ENCODE peak calls at places on chromosome 13, in four cellular contexts. U is neural crest cell, R is hepatic stellate cell, E is Right ventricle myocardium superior. M is an unnamed sample.

GRCh38 chr13:75372517-75372916 is 109.5 kb downstream of the TBC1D4 start:
- DNase-seq in E (no peak), R (peak), U (peak), M (peak)

GRCh38 chr13:26999499-26999898 is 172.1 kb downstream of the USP12 start:
- DNase-seq in E (no peak), R (no peak), U (no peak), M (no peak)

GRCh38 chr13:99340638-99341037 is 33.4 kb upstream of the GPR183 start:
- DNase-seq in E (no peak), U (no peak), R (no peak), M (no peak)

GRCh38 chr13:84433024-84433423 is 550.8 kb upstream of the SLITRK1 start:
- DNase-seq in E (no peak), R (peak), U (no peak), M (no peak)

GRCh38 chr13:112066624-112067004 is 335 bp upstream of the SOX1 start:
- DNase-seq in U (peak), R (no peak), E (no peak), M (peak)

GRCh38 chr13:112624040-112624439 is 36.1 kb upstream of the TUBGCP3 start:
- DNase-seq in U (no peak), R (no peak), E (no peak), M (no peak)

GRCh38 chr13:51235756-51236564 is 13.8 kb downstream of the FAM124A start:
- DNase-seq in E (no peak), R (no peak), U (no peak), M (no peak)

GRCh38 chr13:114112231-114112825 is 20.1 kb downstream of the RASA3 start:
- DNase-seq in R (no peak), U (no peak), E (no peak), M (no peak)

GRCh38 chr13:63305641-63306133 is 1890.0 kb upstream of the PCDH20 start:
- DNase-seq in U (no peak), R (no peak), E (no peak), M (no peak)

GRCh38 chr13:111060237-111060919 is 54.7 kb upstream of the ARHGEF7 start:
- DNase-seq in U (no peak), R (no peak), E (no peak), M (no peak)

GRCh38 chr13:49585220-49586157 is at the start of gene RCBTB1:
- DNase-seq in E (peak), R (peak), U (peak), M (peak)

GRCh38 chr13:79560954-79561353 is 80.0 kb downstream of the NDFIP2 start:
- DNase-seq in R (no peak), U (no peak), E (no peak), M (no peak)

GRCh38 chr13:32639502-32640105 is 53.4 kb downstream of the PDS5B start:
- DNase-seq in R (peak), U (peak), E (peak), M (no peak)

GRCh38 chr13:98032168-98032567 is 78.7 kb downstream of the IPO5 start:
- DNase-seq in R (no peak), U (no peak), E (no peak), M (no peak)

GRCh38 chr13:23801141-23801540 is 88.1 kb downstream of the MIPEP start:
- DNase-seq in E (no peak), U (no peak), R (no peak), M (no peak)

GRCh38 chr13:51303882-51304281 is 35.6 kb upstream of the SERPINE3 start:
- DNase-seq in R (no peak), E (no peak), U (no peak), M (no peak)

GRCh38 chr13:31846984-31847752 is 107.8 kb downstream of the RXFP2 start:
- DNase-seq in R (peak), E (no peak), U (no peak), M (no peak)

GRCh38 chr13:109773786-109774185 is 12.6 kb downstream of the IRS2 start:
- DNase-seq in R (no peak), E (no peak), U (no peak), M (no peak)

GRCh38 chr13:73715114-73715909 is 418.9 kb downstream of the KLF12 start:
- DNase-seq in U (no peak), R (no peak), E (no peak), M (no peak)

GRCh38 chr13:113857531-113858195 is 6.2 kb downstream of the GAS6 start:
- DNase-seq in U (no peak), E (no peak), R (no peak), M (no peak)

GRCh38 chr13:109862627-109863026 is 76.2 kb upstream of the IRS2 start:
- DNase-seq in U (no peak), E (no peak), R (peak), M (no peak)

GRCh38 chr13:70668293-70668692 is 560.0 kb upstream of the KLHL1 start:
- DNase-seq in U (no peak), E (no peak), R (no peak), M (no peak)

GRCh38 chr13:34466301-34466700 is 475.8 kb upstream of the NBEA start:
- DNase-seq in E (no peak), R (no peak), U (no peak), M (no peak)

GRCh38 chr13:69856331-69856730 is 251.3 kb upstream of the ATXN8OS start:
- DNase-seq in R (no peak), E (no peak), U (no peak), M (no peak)

GRCh38 chr13:39942901-39943273 is 287.4 kb downstream of the COG6 start:
- DNase-seq in E (peak), U (peak), R (peak), M (peak)

GRCh38 chr13:91722267-91722884 is 324.0 kb downstream of the GPC5 start:
- DNase-seq in E (no peak), U (no peak), R (peak), M (peak)

GRCh38 chr13:30806784-30807183 is 71.4 kb downstream of the ALOX5AP start:
- DNase-seq in E (no peak), R (peak), U (no peak), M (no peak)

GRCh38 chr13:40148103-40148502 is 492.6 kb downstream of the COG6 start:
- DNase-seq in R (no peak), E (no peak), U (no peak), M (no peak)

GRCh38 chr13:39875111-39875510 is 219.6 kb downstream of the COG6 start:
- DNase-seq in E (no peak), R (no peak), U (no peak), M (no peak)

GRCh38 chr13:52158629-52159158 is 703 bp downstream of the NEK3 start:
- DNase-seq in R (peak), U (no peak), E (peak), M (no peak)